ENCODE peak calls at places on chromosome 5, in four cellular contexts. U, F, R and L are unnamed samples.

GRCh38 chr5:149605998-149606721 is 24.9 kb downstream of the ARHGEF37 start:
- DNase-seq in U (no peak), F (no peak), R (peak), L (peak)

GRCh38 chr5:18141260-18141659 is 507.0 kb downstream of the TAF11L14 start:
- DNase-seq in U (no peak), F (no peak), R (no peak), L (no peak)

GRCh38 chr5:141605523-141606277 is 13.1 kb downstream of the DIAPH1 start:
- DNase-seq in U (no peak), F (peak), R (no peak), L (peak)

GRCh38 chr5:58057324-58057723 is 402.6 kb downstream of the PLK2 start:
- DNase-seq in U (no peak), F (no peak), R (no peak), L (no peak)

GRCh38 chr5:114097570-114097969 is 264.3 kb upstream of the KCNN2 start:
- DNase-seq in U (no peak), F (no peak), R (no peak), L (no peak)

GRCh38 chr5:111511174-111512025 is 935 bp downstream of the STARD4 start:
- DNase-seq in U (no peak), F (no peak), R (no peak), L (no peak)

GRCh38 chr5:110769282-110769681 is 30.5 kb downstream of the SLC25A46 start:
- DNase-seq in U (no peak), F (no peak), R (no peak), L (no peak)

GRCh38 chr5:1246711-1247431 is 21.7 kb downstream of the SLC6A18 start:
- DNase-seq in U (no peak), F (peak), R (peak), L (no peak)

GRCh38 chr5:137156175-137156574 is 343.0 kb downstream of the SPOCK1 start:
- DNase-seq in U (no peak), F (no peak), R (no peak), L (no peak)

GRCh38 chr5:117657591-117657990 is 1083.0 kb upstream of the SEMA6A start:
- DNase-seq in U (no peak), F (no peak), R (no peak), L (no peak)

GRCh38 chr5:55320571-55320970 is 12.8 kb downstream of the MTREX start:
- DNase-seq in U (no peak), F (no peak), R (no peak), L (no peak)

GRCh38 chr5:142322747-142323479 is 1.9 kb downstream of the SPRY4 start:
- DNase-seq in U (no peak), F (no peak), R (no peak), L (no peak)

GRCh38 chr5:72817639-72818266 is 1.3 kb downstream of the TNPO1 start:
- DNase-seq in U (no peak), F (no peak), R (no peak), L (no peak)

GRCh38 chr5:57386958-57387357 is 95.7 kb downstream of the ACTBL2 start:
- DNase-seq in U (no peak), F (no peak), R (no peak), L (no peak)

GRCh38 chr5:96187309-96188027 is 225.8 kb upstream of the ELL2 start:
- DNase-seq in U (no peak), F (no peak), R (no peak), L (no peak)

GRCh38 chr5:55855509-55855908 is 4.4 kb downstream of the IL31RA start:
- DNase-seq in U (no peak), F (no peak), R (no peak), L (no peak)

GRCh38 chr5:36238896-36239295 is 2.8 kb downstream of the NADK2 start:
- DNase-seq in U (no peak), F (no peak), R (no peak), L (no peak)

GRCh38 chr5:120932480-120932879 is 468.4 kb downstream of the PRR16 start:
- DNase-seq in U (no peak), F (no peak), R (no peak), L (no peak)

GRCh38 chr5:110209401-110209800 is 517.1 kb downstream of the TMEM232 start:
- DNase-seq in U (no peak), F (no peak), R (no peak), L (no peak)

GRCh38 chr5:93430673-93431192 is 150.3 kb downstream of the NR2F1-AS1 start:
- DNase-seq in U (no peak), F (no peak), R (no peak), L (no peak)

GRCh38 chr5:96427823-96428222 is 5.2 kb downstream of the PCSK1 start:
- DNase-seq in U (no peak), F (no peak), R (no peak), L (no peak)

GRCh38 chr5:159851053-159851452 is 65.2 kb upstream of the ADRA1B start:
- DNase-seq in U (no peak), F (no peak), R (no peak), L (no peak)

GRCh38 chr5:68534131-68534940 is 318.8 kb downstream of the PIK3R1 start:
- DNase-seq in U (no peak), F (no peak), R (no peak), L (no peak)

GRCh38 chr5:141692919-141693848 is 11.2 kb upstream of the ARAP3 start:
- DNase-seq in U (no peak), F (no peak), R (peak), L (no peak)

GRCh38 chr5:55154893-55155292 is 5.1 kb upstream of the GPX8 start:
- DNase-seq in U (no peak), F (no peak), R (no peak), L (no peak)

GRCh38 chr5:113269023-113269997 is 165.5 kb downstream of the TSSK1B start:
- DNase-seq in U (no peak), F (no peak), R (no peak), L (no peak)

GRCh38 chr5:91668261-91668660 is 285.1 kb upstream of the ARRDC3 start:
- DNase-seq in U (no peak), F (no peak), R (no peak), L (no peak)

GRCh38 chr5:77230727-77231469 is 20.4 kb downstream of the PDE8B start:
- DNase-seq in U (no peak), F (no peak), R (peak), L (no peak)

GRCh38 chr5:127392762-127393161 is 102.2 kb downstream of the MEGF10 start:
- DNase-seq in U (no peak), F (no peak), R (no peak), L (no peak)

GRCh38 chr5:2179861-2180260 is 297.1 kb upstream of the IRX4 start:
- DNase-seq in U (no peak), F (no peak), R (no peak), L (no peak)

GRCh38 chr5:159814810-159815585 is 101.3 kb upstream of the ADRA1B start:
- DNase-seq in U (no peak), F (no peak), R (no peak), L (no peak)

GRCh38 chr5:143985832-143986485 is 174.0 kb downstream of the HMHB1 start:
- DNase-seq in U (no peak), F (no peak), R (no peak), L (no peak)

GRCh38 chr5:146340260-146341081 is 1.8 kb downstream of the POU4F3 start:
- DNase-seq in U (no peak), F (peak), R (peak), L (no peak)

GRCh38 chr5:76402251-76402879 is 720 bp upstream of the IQGAP2 start:
- DNase-seq in U (no peak), F (peak), R (peak), L (peak)

GRCh38 chr5:68041293-68041692 is 174.3 kb upstream of the PIK3R1 start:
- DNase-seq in U (no peak), F (peak), R (no peak), L (no peak)

GRCh38 chr5:163451489-163451888 is 8.4 kb downstream of the NUDCD2 start:
- DNase-seq in U (no peak), F (no peak), R (no peak), L (no peak)
- TF ChIP-seq POLR2A in U (no peak), F (no peak), R (no peak), L (no peak)

DNA sequence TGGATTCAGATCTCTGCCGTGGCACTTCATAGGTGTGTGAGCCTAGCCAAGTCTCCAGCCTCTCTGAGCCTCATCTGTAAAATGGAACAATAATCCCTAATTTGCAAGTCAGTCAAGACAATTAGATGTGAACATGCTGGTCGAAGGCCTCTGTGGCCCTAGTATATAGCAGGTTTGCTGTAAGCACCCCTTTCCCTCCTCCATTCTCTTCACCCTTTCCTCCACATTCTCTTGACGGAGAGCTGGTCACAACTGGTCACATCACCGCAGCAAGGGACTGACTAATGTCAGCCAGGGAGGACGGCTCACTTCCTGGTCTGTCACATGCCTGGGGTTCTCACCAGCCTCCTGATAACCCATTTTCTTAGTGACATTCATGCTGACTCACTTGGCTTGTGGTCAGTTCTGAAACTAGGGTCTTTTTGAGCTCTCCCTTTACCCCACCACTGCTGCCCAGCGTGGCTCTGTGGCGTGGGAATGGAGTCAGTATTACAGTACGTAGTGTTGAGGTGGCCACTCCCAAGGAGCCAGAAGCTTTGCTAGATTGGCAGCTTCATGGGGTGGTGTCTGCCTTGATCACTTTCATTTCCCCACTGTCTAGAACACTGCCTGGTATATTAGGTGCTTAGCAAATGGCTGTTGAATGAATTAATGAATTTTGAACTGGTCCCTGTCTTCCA is 47.8 kb downstream of the ERGIC1 start:
- DNase-seq in U (no peak), F (no peak), R (peak), L (no peak)
- TF ChIP-seq POLR2A in U (no peak), F (no peak), R (peak), L (no peak)

GRCh38 chr5:154653764-154654483 is 101.3 kb upstream of the LARP1 start:
- DNase-seq in U (no peak), F (no peak), R (peak), L (no peak)
- TF ChIP-seq POLR2A in U (no peak), F (no peak), R (no peak), L (no peak)

DNA sequence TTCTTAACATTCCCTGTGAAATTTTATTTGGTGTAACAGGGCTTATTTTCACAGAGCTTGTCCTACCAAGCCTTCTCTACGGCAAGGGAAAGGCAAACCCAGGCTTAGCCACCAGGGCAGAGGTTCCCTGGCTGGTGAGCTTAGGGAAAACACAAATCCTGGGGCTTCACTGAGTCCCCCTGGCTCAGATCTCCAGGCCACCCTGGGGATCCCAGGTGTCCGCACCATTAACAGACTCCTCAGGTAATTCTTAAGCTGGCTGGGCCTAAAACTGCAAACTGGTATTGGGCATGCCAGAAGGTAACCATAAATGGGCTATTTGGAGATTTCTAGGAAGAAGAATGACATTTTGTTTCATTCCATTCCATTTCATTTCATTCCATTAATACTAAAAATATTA is 17.1 kb upstream of the LCP2 start:
- DNase-seq in U (no peak), F (no peak), R (no peak), L (no peak)
- TF ChIP-seq POLR2A in U (no peak), F (no peak), R (no peak), L (no peak)

DNA sequence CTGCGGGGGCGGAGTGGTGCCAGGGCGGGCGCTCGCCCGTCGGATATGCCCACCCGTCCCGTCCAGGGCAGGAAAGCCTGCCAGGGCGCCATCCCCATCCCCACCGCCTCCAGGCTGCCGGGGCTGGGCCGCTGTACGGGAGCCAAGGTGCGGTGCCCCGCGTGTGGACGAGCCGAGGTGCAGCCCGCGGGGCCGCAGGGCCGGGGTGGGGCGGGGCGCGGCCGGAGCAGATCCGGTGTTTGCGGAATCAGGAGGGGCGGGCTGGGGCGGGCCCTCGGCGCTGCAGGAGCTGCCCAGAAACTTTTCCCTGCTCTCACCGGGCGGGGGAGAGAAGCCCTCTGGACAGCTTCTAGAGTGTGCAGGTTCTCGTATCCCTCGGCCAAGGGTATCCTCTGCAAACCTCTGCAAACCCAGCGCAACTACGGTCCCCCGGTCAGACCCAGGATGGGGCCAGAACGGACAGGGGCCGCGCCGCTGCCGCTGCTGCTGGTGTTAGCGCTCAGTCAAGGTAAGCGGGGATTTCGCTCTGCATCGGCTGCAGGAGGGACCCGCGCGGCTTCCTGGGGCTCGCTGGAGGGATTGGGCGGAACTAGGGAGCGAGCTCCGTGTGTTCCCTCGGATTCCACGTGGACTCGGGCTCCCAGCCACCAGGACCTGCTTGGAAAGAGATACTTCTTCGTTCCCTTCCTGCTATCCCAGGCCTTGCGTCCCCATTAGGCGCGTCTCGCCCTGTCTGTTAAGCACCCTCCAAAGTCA is at the start of gene ITGA2:
- DNase-seq in U (peak), F (peak), R (peak), L (peak)
- TF ChIP-seq POLR2A in U (no peak), F (no peak), R (no peak), L (no peak)